ENCODE peak calls at places on chromosomes 12 and 14, in seven cellular contexts. N is sigmoid colon, S is H1, R is prostate gland, J is SK-N-MC, T is vagina, E is transverse colon. W is an unnamed sample. For H3K36me3, the result is how much of the 10 kb centered on the place peaks cover.

GRCh38 chr12:29783773-29784666 is at the start of gene TMTC1:
- DNase-seq in T (no peak), E (peak), N (peak), S (peak), R (peak), J (no peak), W (no peak)

GRCh38 chr12:53964315-53964713 is 8.6 kb upstream of the HOXC11 start:
- DNase-seq in R (no peak), S (no peak), J (no peak), N (no peak), E (no peak), T (no peak), W (no peak)

GRCh38 chr14:59869381-59870255 is 958 bp downstream of the RTN1 start:
- DNase-seq in T (no peak), J (no peak), S (no peak), E (no peak), R (no peak), N (peak), W (no peak)

GRCh38 chr12:44379827-44380226 is 496.3 kb downstream of the NELL2 start:
- DNase-seq in R (no peak), E (no peak), N (no peak), S (no peak), T (no peak), J (no peak), W (no peak)

GRCh38 chr14:74647061-74647833 is 35.2 kb upstream of the LTBP2 start:
- DNase-seq in S (no peak), E (no peak), T (no peak), R (no peak), N (peak), J (peak), W (no peak)

GRCh38 chr12:122197612-122197966 is 5.9 kb upstream of the B3GNT4 start:
- DNase-seq in S (no peak), R (no peak), T (no peak), J (no peak), N (no peak), E (no peak), W (no peak)

GRCh38 chr12:946656-947055 is 2.8 kb downstream of the RAD52 start:
- DNase-seq in E (no peak), S (no peak), N (no peak), T (no peak), J (no peak), R (no peak), W (no peak)

GRCh38 chr12:58916891-58917570 is 3.3 kb downstream of the LRIG3 start:
- DNase-seq in N (no peak), E (peak), R (no peak), J (peak), T (no peak), S (no peak), W (no peak)

GRCh38 chr12:3453947-3454675 is 36.9 kb upstream of the PRMT8 start:
- DNase-seq in N (no peak), S (no peak), T (no peak), E (no peak), J (no peak), R (no peak), W (no peak)

GRCh38 chr14:75702606-75703261 is 41.7 kb downstream of the TTLL5 start:
- DNase-seq in T (no peak), S (no peak), R (no peak), N (no peak), J (no peak), E (no peak), W (no peak)

GRCh38 chr12:56999456-56999855 is 6.9 kb downstream of the ZBTB39 start:
- DNase-seq in S (no peak), E (no peak), J (no peak), N (no peak), T (peak), R (no peak), W (no peak)

GRCh38 chr12:6161124-6161882 is 36.8 kb upstream of the VWF start:
- DNase-seq in J (no peak), E (no peak), S (no peak), N (no peak), R (no peak), T (no peak), W (no peak)

GRCh38 chr14:101736585-101736984 is 24.9 kb upstream of the PPP2R5C start:
- DNase-seq in E (no peak), S (no peak), T (peak), R (no peak), N (no peak), J (no peak), W (peak)

GRCh38 chr12:113896194-113896593 is 69.9 kb downstream of the RBM19 start:
- DNase-seq in E (no peak), T (no peak), S (peak), J (no peak), N (no peak), R (no peak), W (no peak)

GRCh38 chr12:118853634-118854033 is 127.7 kb upstream of the SRRM4 start:
- DNase-seq in N (no peak), J (no peak), E (no peak), T (no peak), S (no peak), R (no peak), W (no peak)

GRCh38 chr12:45726594-45727300 is 2.8 kb upstream of the ARID2 start:
- DNase-seq in S (no peak), N (peak), E (peak), R (peak), J (no peak), T (peak), W (peak)

GRCh38 chr12:98002887-98003493 is 512.4 kb upstream of the TMPO start:
- DNase-seq in J (no peak), S (peak), N (no peak), T (no peak), R (peak), E (peak), W (no peak)

GRCh38 chr14:22471545-22472121 is 117.4 kb downstream of the DAD1 start:
- DNase-seq in N (no peak), T (no peak), R (peak), J (peak), E (peak), S (peak), W (no peak)

GRCh38 chr12:132379996-132380395 is 50.6 kb upstream of the GALNT9 start:
- DNase-seq in E (no peak), J (no peak), S (no peak), N (no peak), R (no peak), T (no peak), W (no peak)

GRCh38 chr12:104671407-104672095 is 214.8 kb downstream of the CHST11 start:
- DNase-seq in N (peak), J (no peak), S (no peak), T (no peak), E (peak), R (peak), W (peak)

GRCh38 chr12:62787606-62788005 is 147.3 kb downstream of the PPM1H start:
- DNase-seq in J (no peak), T (no peak), E (no peak), S (no peak), R (no peak), N (no peak), W (no peak)

GRCh38 chr14:20998674-20999366 is at the start of gene SLC39A2:
- DNase-seq in S (no peak), E (peak), T (no peak), R (peak), J (no peak), N (no peak), W (no peak)

GRCh38 chr12:63078911-63079310 is 72.1 kb downstream of the AVPR1A start:
- DNase-seq in J (no peak), S (no peak), T (no peak), R (no peak), E (no peak), N (no peak), W (no peak)

GRCh38 chr14:61280526-61281185 is 482 bp downstream of the TMEM30B start:
- DNase-seq in J (no peak), R (peak), T (peak), E (peak), S (no peak), N (no peak), W (no peak)

GRCh38 chr12:92899388-92900001 is 29.6 kb downstream of the EEA1 start:
- DNase-seq in T (peak), R (peak), E (peak), N (peak), J (peak), S (peak), W (peak)

GRCh38 chr12:99824900-99825562 is 159.7 kb downstream of the ANKS1B start:
- DNase-seq in J (no peak), T (no peak), R (peak), N (no peak), E (no peak), S (no peak), W (no peak)

GRCh38 chr12:20475542-20475941 is 107.2 kb downstream of the PDE3A start:
- DNase-seq in J (no peak), N (no peak), S (no peak), T (no peak), R (no peak), E (no peak), W (no peak)

GRCh38 chr12:55737581-55738112 is 5.3 kb upstream of the GDF11 start:
- DNase-seq in E (no peak), J (no peak), N (peak), S (no peak), R (no peak), T (no peak), W (no peak)

GRCh38 chr14:52272375-52272774 is 4.9 kb downstream of the PTGDR start:
- DNase-seq in J (no peak), E (peak), N (no peak), T (no peak), R (no peak), S (no peak), W (no peak)

GRCh38 chr14:31510222-31510621 is 22.4 kb upstream of the GPR33 start:
- DNase-seq in E (no peak), J (peak), N (no peak), S (no peak), T (no peak), R (no peak), W (no peak)

GRCh38 chr12:110932048-110932447 is 11.7 kb upstream of the MYL2 start:
- DNase-seq in N (no peak), J (no peak), S (no peak), R (no peak), T (no peak), E (no peak), W (no peak)

GRCh38 chr14:29028973-29029582 is 262.5 kb downstream of the FOXG1 start:
- DNase-seq in N (no peak), J (no peak), R (no peak), S (peak), T (no peak), E (no peak), W (no peak)

GRCh38 chr12:48028541-48029400 is 24.5 kb upstream of the COL2A1 start:
- DNase-seq in N (no peak), T (no peak), R (no peak), E (no peak), J (no peak), S (no peak), W (no peak)

GRCh38 chr12:32273712-32274111 is 125.6 kb upstream of the FGD4 start:
- DNase-seq in S (no peak), T (no peak), E (peak), J (no peak), N (no peak), R (no peak), W (no peak)

GRCh38 chr12:53806689-53807088 is 54.9 kb upstream of the CISTR start:
- DNase-seq in J (no peak), S (no peak), T (no peak), E (no peak), N (no peak), R (no peak), W (no peak)

GRCh38 chr12:98595152-98595988 is 1.9 kb downstream of the SLC25A3 start:
- DNase-seq in E (no peak), R (no peak), J (no peak), T (no peak), N (no peak), S (no peak), W (no peak)

GRCh38 chr14:61598980-61599379 is 96.3 kb upstream of the HIF1A start:
- DNase-seq in S (no peak), T (no peak), R (no peak), N (no peak), E (no peak), J (no peak), W (peak)

GRCh38 chr12:20368653-20369163 is 371 bp downstream of the PDE3A start:
- DNase-seq in N (peak), S (no peak), R (no peak), J (no peak), T (no peak), E (peak), W (no peak)

DNA sequence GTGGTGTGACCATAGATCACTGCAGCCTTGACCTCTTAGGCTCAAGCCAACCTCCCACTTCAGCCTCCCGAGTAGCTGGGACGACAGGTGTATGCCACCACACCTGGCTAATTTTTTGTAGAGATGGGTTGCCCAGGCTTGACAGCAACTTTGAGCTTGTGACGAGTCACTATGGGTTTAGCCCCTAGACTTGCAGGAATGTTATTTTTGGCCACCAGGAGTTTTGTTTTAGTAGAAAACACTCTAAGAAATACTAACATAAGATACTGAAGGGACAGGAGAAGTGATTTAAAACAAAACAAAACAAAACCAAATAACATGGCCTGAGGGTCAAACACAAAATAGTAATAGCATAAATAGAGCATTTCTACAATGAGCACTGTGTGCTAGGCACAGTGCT is 26.4 kb downstream of the SETD3 start:
- DNase-seq in E (no peak), N (no peak), R (no peak), J (no peak), T (no peak), S (no peak), W (no peak)
- H3K36me3 ChIP-seq in E (under half), N (under half), R (under half), J (under half), T (under half), S (under half), W (half or more)

GRCh38 chr14:88786715-88787114 is 6.0 kb downstream of the EML5 start:
- DNase-seq in E (no peak), T (no peak), R (no peak), J (no peak), N (no peak), S (no peak), W (no peak)
- TF ChIP-seq POLR2AphosphoS5 in E (no peak), T (no peak), R (no peak), J (no peak), N (no peak), S (no peak), W (no peak)

GRCh38 chr12:96271469-96272199 is 77.5 kb downstream of the ELK3 start:
- DNase-seq in E (no peak), S (no peak), N (no peak), R (no peak), T (no peak), J (no peak), W (no peak)
- H3K36me3 ChIP-seq in E (under half), S (under half), N (under half), R (under half), T (under half), J (under half), W (under half)

DNA sequence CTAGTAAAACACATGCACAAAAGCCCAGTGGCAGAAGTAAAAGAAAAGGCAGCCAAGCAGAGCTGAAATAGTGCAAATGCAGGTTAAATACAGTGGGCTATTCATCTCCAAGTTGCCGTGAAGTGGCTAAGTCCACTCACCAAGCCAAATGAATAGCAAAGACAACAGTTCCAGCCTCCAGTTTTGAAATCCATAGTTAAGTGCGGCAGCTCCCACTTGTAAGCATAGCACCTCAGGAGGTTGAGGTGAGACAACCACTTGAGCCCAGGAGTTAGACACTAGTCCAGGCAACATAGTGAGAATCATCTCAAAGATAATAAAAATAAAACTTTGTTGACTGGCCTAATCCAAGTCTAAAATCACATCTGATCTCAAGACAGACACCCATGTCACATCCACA is 9.8 kb upstream of the PHLDA1 start:
- DNase-seq in T (no peak), S (no peak), N (no peak), E (no peak), R (no peak), J (no peak), W (no peak)
- TF ChIP-seq POLR2AphosphoS5 in T (no peak), S (no peak), N (no peak), E (no peak), R (no peak), J (no peak), W (no peak)

DNA sequence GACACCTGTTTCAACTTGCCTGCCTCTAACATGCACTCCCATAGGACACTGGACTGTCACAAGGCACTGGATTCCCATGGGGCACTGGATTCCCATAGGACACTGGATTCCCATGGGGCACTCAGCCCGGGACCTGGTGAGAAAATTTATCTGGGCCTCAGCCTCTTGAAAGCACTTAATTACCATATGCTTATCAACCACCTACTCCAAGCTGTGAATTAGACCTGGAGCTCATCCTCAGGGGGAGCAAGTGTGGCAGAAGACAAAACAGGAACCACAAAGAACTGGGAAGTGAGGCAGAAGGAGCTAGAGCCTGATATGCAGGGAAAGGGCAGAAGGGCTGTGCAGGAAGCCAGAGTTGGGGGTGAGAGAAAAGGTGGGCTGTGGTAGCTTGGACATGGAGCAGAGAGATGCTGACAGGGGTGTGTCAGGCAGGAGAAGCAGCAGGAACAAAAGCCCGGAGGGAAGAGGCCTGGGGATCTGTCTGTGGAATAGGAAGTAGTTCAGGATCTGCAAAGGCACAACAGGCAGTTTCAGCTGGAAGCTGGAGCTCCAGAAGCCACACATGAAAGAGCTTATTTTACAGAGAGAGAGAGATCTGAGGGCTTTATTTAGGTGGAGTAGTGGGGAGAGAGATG is 3.1 kb downstream of the KRT82 start:
- DNase-seq in S (no peak), R (no peak), E (no peak), T (no peak), N (peak), J (no peak), W (no peak)
- H3K36me3 ChIP-seq in S (under half), R (under half), E (under half), T (under half), N (under half), J (under half), W (under half)

GRCh38 chr12:94183702-94184379 is 35.5 kb downstream of the PLXNC1 start:
- DNase-seq in N (no peak), J (no peak), S (no peak), E (no peak), T (no peak), R (no peak), W (no peak)
- TF ChIP-seq POLR2AphosphoS5 in N (no peak), J (no peak), S (no peak), E (no peak), T (no peak), R (no peak), W (no peak)

GRCh38 chr14:90849787-90850444 is 33.7 kb upstream of the TTC7B start:
- DNase-seq in N (no peak), J (no peak), R (no peak), S (no peak), E (no peak), T (no peak), W (no peak)

GRCh38 chr14:90848944-90849731 is 32.9 kb upstream of the TTC7B start:
- DNase-seq in J (no peak), N (no peak), S (no peak), T (no peak), E (no peak), R (no peak), W (no peak)

GRCh38 chr14:90850487-90850886 is 34.3 kb upstream of the TTC7B start:
- DNase-seq in J (no peak), R (no peak), S (peak), N (no peak), T (no peak), E (no peak), W (no peak)

GRCh38 chr14:90851327-90852036 is 35.3 kb upstream of the TTC7B start:
- DNase-seq in S (no peak), T (no peak), R (no peak), E (no peak), J (no peak), N (no peak), W (no peak)

DNA sequence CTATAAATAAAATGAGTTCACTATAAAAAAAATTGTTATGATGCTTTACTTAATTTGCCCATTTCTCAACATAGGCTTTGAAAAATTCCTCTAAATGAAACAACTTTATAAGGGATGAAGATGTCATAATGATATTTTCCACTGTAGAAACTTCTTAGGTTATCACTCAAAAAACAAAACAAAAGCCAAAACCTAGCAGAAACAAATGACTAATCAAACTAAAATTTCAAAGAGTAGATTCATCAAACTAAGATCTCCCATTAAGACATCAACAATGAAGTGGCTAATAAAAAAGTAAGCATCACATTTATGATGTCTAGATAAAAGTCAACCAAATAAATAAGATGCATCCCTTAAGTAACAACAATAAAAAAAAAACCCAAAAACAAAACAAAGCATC is 36.9 kb upstream of the TTC7B start:
- DNase-seq in J (no peak), T (no peak), R (no peak), E (no peak), N (no peak), S (no peak), W (no peak)
- H3K36me3 ChIP-seq in J (under half), T (under half), R (under half), E (under half), N (under half), S (under half), W (under half)